ENCODE peak calls at places on chromosomes 4 and X, in four cellular contexts. O, G, T and Y are unnamed samples.

GRCh38 chrX:13029831-13030771 is 14.3 kb downstream of the FAM9C start:
- DNase-seq in G (no peak), T (no peak), O (no peak), Y (no peak)

GRCh38 chr4:77141964-77142641 is 14.9 kb upstream of the CCNG2 start:
- DNase-seq in O (no peak), G (no peak), T (no peak), Y (no peak)

GRCh38 chr4:3868146-3868840 is 102.1 kb downstream of the ADRA2C start:
- DNase-seq in O (no peak), G (no peak), T (no peak), Y (no peak)

GRCh38 chr4:155007660-155008176 is 200.7 kb upstream of the NPY2R start:
- DNase-seq in G (no peak), O (no peak), T (no peak), Y (no peak)

GRCh38 chr4:14025093-14025492 is 397.6 kb upstream of the BOD1L1 start:
- DNase-seq in O (no peak), G (no peak), T (no peak), Y (no peak)

GRCh38 chr4:183074288-183074990 is 24.6 kb upstream of the WWC2 start:
- DNase-seq in T (no peak), G (no peak), O (no peak), Y (no peak)

GRCh38 chr4:2860391-2861348 is 17.0 kb downstream of the ADD1 start:
- DNase-seq in O (no peak), T (no peak), G (no peak), Y (no peak)

GRCh38 chrX:110006826-110007375 is 4.0 kb downstream of the TMEM164 start:
- DNase-seq in O (no peak), G (no peak), T (no peak), Y (no peak)